ENCODE peak calls at places on chromosomes 2 and 18, in four cellular contexts. One of them, this sample, is unnamed.

GRCh38 chr2:19532797-19533196 is 174.4 kb upstream of the OSR1 start:
- DNase-seq in transverse colon: no peak
- DNase-seq in K562: no peak
- DNase-seq in stomach: no peak
- DNase-seq in this sample: no peak

GRCh38 chr18:72114801-72115594 is 429.1 kb downstream of the CBLN2 start:
- DNase-seq in transverse colon: no peak
- DNase-seq in K562: no peak
- DNase-seq in stomach: no peak
- DNase-seq in this sample: no peak

GRCh38 chr2:13046557-13047165 is 329.9 kb downstream of the TRIB2 start:
- DNase-seq in transverse colon: no peak
- DNase-seq in K562: no peak
- DNase-seq in stomach: no peak
- DNase-seq in this sample: peak

GRCh38 chr2:16635796-16636699 is 29.6 kb downstream of the CYRIA start:
- DNase-seq in transverse colon: no peak
- DNase-seq in K562: peak
- DNase-seq in stomach: no peak
- DNase-seq in this sample: no peak

GRCh38 chr2:71801969-71802368 is 345.7 kb downstream of the CYP26B1 start:
- DNase-seq in transverse colon: peak
- DNase-seq in K562: peak
- DNase-seq in stomach: no peak
- DNase-seq in this sample: peak

GRCh38 chr2:134193006-134193405 is 60.9 kb upstream of the MGAT5 start:
- DNase-seq in transverse colon: no peak
- DNase-seq in K562: no peak
- DNase-seq in stomach: no peak
- DNase-seq in this sample: no peak

GRCh38 chr18:34990571-34990970 is 50.6 kb upstream of the MAPRE2 start:
- DNase-seq in transverse colon: no peak
- DNase-seq in K562: no peak
- DNase-seq in stomach: no peak
- DNase-seq in this sample: no peak

GRCh38 chr2:10968176-10968575 is 56.4 kb downstream of the KCNF1 start:
- DNase-seq in transverse colon: no peak
- DNase-seq in K562: no peak
- DNase-seq in stomach: no peak
- DNase-seq in this sample: no peak

GRCh38 chr2:24359701-24360049 is 661 bp downstream of the ITSN2 start:
- DNase-seq in transverse colon: peak
- DNase-seq in K562: no peak
- DNase-seq in stomach: peak
- DNase-seq in this sample: no peak

GRCh38 chr2:238846503-238847431 is 1.1 kb upstream of the TWIST2 start:
- DNase-seq in transverse colon: no peak
- DNase-seq in K562: no peak
- DNase-seq in stomach: no peak
- DNase-seq in this sample: no peak

GRCh38 chr2:96147593-96148201 is 2.5 kb upstream of the DUSP2 start:
- DNase-seq in transverse colon: peak
- DNase-seq in K562: no peak
- DNase-seq in stomach: no peak
- DNase-seq in this sample: no peak

GRCh38 chr2:235694721-235695601 is 201.1 kb downstream of the AGAP1 start:
- DNase-seq in transverse colon: no peak
- DNase-seq in K562: no peak
- DNase-seq in stomach: no peak
- DNase-seq in this sample: no peak
- TF ChIP-seq EP300 in transverse colon: no peak
- TF ChIP-seq EP300 in K562: no peak
- TF ChIP-seq EP300 in stomach: no peak
- TF ChIP-seq EP300 in this sample: no peak

DNA sequence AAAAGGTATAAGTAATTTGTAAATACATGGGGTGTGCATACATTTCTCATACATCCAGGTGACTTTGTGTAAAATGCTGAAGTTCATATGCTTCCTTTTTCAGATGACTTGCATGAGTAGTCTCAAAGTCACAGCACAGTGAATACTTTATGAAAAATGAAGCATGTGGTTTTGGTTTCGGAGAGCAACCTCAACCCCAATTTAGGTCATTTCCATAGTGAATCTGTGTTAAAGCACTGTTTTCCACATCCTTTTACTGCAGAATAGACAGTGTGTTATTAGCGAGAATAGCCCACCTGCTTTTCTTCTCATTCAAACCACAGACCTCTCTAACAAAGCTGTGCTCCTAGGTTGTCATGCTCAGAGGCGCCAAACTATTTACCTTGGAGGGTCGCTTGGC is 204.4 kb upstream of the RASGRP3 start:
- DNase-seq in transverse colon: no peak
- DNase-seq in K562: no peak
- DNase-seq in stomach: no peak
- DNase-seq in this sample: no peak
- TF ChIP-seq EP300 in transverse colon: no peak
- TF ChIP-seq EP300 in K562: no peak
- TF ChIP-seq EP300 in stomach: no peak
- TF ChIP-seq EP300 in this sample: no peak

GRCh38 chr2:206765242-206766056 is at the start of the genes FASTKD2 and MDH1B:
- DNase-seq in transverse colon: peak
- DNase-seq in K562: peak
- DNase-seq in stomach: peak
- DNase-seq in this sample: peak
- TF ChIP-seq EP300 in transverse colon: no peak
- TF ChIP-seq EP300 in K562: no peak
- TF ChIP-seq EP300 in stomach: no peak
- TF ChIP-seq EP300 in this sample: no peak

GRCh38 chr2:31440764-31441163 is 26.2 kb upstream of the XDH start:
- DNase-seq in transverse colon: no peak
- DNase-seq in K562: no peak
- DNase-seq in stomach: no peak
- DNase-seq in this sample: peak
- TF ChIP-seq EP300 in transverse colon: no peak
- TF ChIP-seq EP300 in K562: no peak
- TF ChIP-seq EP300 in stomach: no peak
- TF ChIP-seq EP300 in this sample: no peak

DNA sequence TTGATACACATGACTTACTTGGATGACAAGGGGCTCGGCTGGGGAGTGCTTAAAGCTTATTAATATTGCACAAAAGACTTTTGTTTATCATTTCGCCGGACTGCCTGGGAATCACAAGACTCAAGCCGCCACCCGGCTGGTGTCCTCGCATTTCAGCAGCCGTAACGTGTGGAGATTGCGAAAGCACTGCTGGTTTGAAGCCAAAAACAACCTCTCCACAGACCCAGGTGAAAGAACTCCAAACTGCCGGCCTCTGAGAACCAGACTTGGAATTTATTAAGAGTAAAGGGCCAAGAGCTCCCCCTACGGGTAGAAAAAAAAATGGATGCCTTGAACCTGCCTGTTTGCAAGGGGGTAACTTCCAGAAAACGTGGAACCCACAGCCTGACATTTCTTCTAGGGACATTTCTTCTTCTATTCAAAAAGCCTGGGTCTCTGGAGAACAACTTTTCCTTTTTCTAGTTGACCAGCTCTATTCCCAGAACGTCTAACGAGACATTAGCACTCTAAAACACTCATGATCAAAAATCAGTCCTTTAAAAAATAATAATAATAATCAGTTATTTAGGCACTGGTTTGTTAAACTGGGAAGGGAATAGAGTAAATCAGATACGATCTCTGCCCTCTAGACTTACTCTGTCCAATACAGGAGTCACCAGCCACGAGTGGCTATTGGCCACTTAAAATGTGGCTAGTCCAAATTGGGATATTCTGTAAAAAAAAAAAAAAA is 216.3 kb downstream of the C1D start:
- DNase-seq in transverse colon: peak
- DNase-seq in K562: peak
- DNase-seq in stomach: peak
- DNase-seq in this sample: peak
- TF ChIP-seq EP300 in transverse colon: no peak
- TF ChIP-seq EP300 in K562: no peak
- TF ChIP-seq EP300 in stomach: peak
- TF ChIP-seq EP300 in this sample: no peak

DNA sequence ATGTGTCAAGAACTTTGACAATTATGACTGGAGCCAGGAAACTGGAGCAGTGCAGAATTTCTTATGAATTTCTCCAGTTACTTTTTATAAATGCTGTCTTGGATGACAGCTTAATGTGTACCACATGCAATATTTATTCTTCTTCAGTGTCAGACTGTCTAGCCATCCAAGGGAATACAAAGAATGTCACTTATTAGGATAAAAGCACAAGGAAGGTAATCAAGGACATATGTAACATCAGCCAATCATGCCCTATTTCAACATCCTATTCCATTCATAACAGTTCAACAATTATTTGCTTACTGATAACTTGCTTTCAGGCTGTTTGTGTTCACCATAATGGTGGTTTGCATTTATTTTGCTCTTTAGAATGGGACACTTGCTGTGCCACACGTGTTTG is 139.8 kb downstream of the OLA1 start:
- DNase-seq in transverse colon: no peak
- DNase-seq in K562: no peak
- DNase-seq in stomach: no peak
- DNase-seq in this sample: no peak
- TF ChIP-seq EP300 in transverse colon: no peak
- TF ChIP-seq EP300 in K562: no peak
- TF ChIP-seq EP300 in stomach: no peak
- TF ChIP-seq EP300 in this sample: no peak

GRCh38 chr18:57630759-57631660 is 9.4 kb upstream of the NARS1 start:
- DNase-seq in transverse colon: no peak
- DNase-seq in K562: no peak
- DNase-seq in stomach: no peak
- DNase-seq in this sample: no peak

GRCh38 chr18:57627488-57627887 is 5.9 kb upstream of the NARS1 start:
- DNase-seq in transverse colon: no peak
- DNase-seq in K562: no peak
- DNase-seq in stomach: no peak
- DNase-seq in this sample: no peak

GRCh38 chr18:57629399-57629798 is 7.8 kb upstream of the NARS1 start:
- DNase-seq in transverse colon: no peak
- DNase-seq in K562: no peak
- DNase-seq in stomach: no peak
- DNase-seq in this sample: no peak

GRCh38 chr18:57631697-57632096 is 10.1 kb upstream of the NARS1 start:
- DNase-seq in transverse colon: no peak
- DNase-seq in K562: no peak
- DNase-seq in stomach: no peak
- DNase-seq in this sample: no peak

DNA sequence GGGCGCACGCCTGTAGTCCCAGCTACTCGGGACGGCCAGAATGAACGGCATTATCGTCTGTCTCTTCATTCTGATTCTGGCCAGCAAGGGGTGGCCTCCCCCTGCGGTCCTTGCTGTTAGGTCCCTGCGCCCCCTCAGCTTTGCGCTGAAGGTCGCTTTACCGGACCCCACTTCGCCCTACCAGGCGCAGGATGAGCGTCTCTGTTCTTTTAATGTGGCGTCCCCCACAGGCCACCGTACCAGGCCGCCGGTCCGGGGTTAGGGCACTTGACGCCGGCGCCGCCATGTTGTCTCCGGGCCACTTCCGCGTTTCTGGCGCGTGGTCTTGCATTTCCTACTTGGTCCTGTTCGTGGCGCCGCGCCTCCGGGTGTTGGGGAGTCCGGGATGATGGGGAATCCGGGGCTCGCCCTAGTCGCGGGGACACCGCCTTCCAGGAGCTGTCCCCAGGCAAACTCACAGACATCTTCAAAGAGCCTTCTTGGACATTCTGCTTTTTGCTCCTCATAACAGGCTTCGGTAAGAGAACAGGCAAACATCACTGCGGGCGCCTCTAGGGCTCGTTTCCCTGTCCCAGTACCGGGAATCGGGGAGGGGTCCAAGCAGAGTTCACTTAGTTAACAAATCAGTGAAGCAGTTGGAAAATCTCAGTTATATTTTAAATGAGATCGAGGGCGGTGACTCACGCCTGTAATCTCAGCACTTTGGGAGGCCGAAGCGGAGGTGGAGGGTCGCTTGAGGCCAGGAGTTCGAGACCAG is 8.5 kb upstream of the NARS1 start:
- DNase-seq in transverse colon: peak
- DNase-seq in K562: peak
- DNase-seq in stomach: peak
- DNase-seq in this sample: peak
- TF ChIP-seq EP300 in transverse colon: no peak
- TF ChIP-seq EP300 in K562: peak
- TF ChIP-seq EP300 in stomach: peak
- TF ChIP-seq EP300 in this sample: no peak

GRCh38 chr2:140275427-140275826 is 1495.2 kb upstream of the NXPH2 start:
- DNase-seq in transverse colon: no peak
- DNase-seq in K562: no peak
- DNase-seq in stomach: no peak
- DNase-seq in this sample: no peak
- TF ChIP-seq EP300 in transverse colon: no peak
- TF ChIP-seq EP300 in K562: no peak
- TF ChIP-seq EP300 in stomach: no peak
- TF ChIP-seq EP300 in this sample: no peak